ENCODE peak calls at places on chromosome 9, in four cellular contexts. B is stomach; L is effector memory CD4-positive, alpha-beta T cell; T is heart right ventricle. Y is an unnamed sample. For H3K9me3, the result is how much of the 10 kb centered on the place peaks cover.

GRCh38 chr9:77750981-77751340 is 102.8 kb upstream of the GNA14 start:
- DNase-seq in B (no peak), L (no peak), T (no peak), Y (no peak)

GRCh38 chr9:5899292-5899691 is 8.6 kb downstream of the MLANA start:
- DNase-seq in B (no peak), L (no peak), T (no peak), Y (no peak)

GRCh38 chr9:19232830-19233194 is 2.3 kb downstream of the DENND4C start:
- DNase-seq in B (no peak), L (no peak), T (no peak), Y (no peak)

GRCh38 chr9:115250646-115251045 is 132.7 kb upstream of the TNC start:
- DNase-seq in B (no peak), L (no peak), T (no peak), Y (no peak)

GRCh38 chr9:108125541-108125940 is 636.0 kb upstream of the KLF4 start:
- DNase-seq in B (no peak), L (no peak), T (no peak), Y (no peak)

GRCh38 chr9:93827545-93828330 is 127.4 kb downstream of the BARX1 start:
- DNase-seq in B (peak), L (no peak), T (no peak), Y (no peak)

GRCh38 chr9:76654575-76654974 is 109.7 kb upstream of the PCA3 start:
- DNase-seq in B (no peak), L (no peak), T (no peak), Y (no peak)

GRCh38 chr9:106892632-106893031 is 29.7 kb downstream of the ZNF462 start:
- DNase-seq in B (no peak), L (no peak), T (peak), Y (no peak)

GRCh38 chr9:137757613-137758029 is 120.0 kb upstream of the CACNA1B start:
- DNase-seq in B (no peak), L (no peak), T (no peak), Y (no peak)

GRCh38 chr9:4887556-4887955 is 94.8 kb downstream of the RCL1 start:
- DNase-seq in B (no peak), L (no peak), T (peak), Y (no peak)

GRCh38 chr9:91177661-91178280 is 183.9 kb downstream of the AUH start:
- DNase-seq in B (peak), L (no peak), T (no peak), Y (no peak)

GRCh38 chr9:114958021-114958846 is 27.8 kb upstream of the TNFSF8 start:
- DNase-seq in B (no peak), L (no peak), T (peak), Y (no peak)

GRCh38 chr9:115694014-115694413 is 459.6 kb upstream of the PAPPA start:
- DNase-seq in B (no peak), L (no peak), T (peak), Y (no peak)

GRCh38 chr9:94002316-94003140 is 47.4 kb upstream of the BARX1 start:
- DNase-seq in B (peak), L (no peak), T (no peak), Y (no peak)

GRCh38 chr9:91771027-91771426 is 179.0 kb downstream of the ROR2 start:
- DNase-seq in B (no peak), L (no peak), T (no peak), Y (no peak)

GRCh38 chr9:136567651-136568287 is 21.9 kb upstream of the NOTCH1 start:
- DNase-seq in B (peak), L (no peak), T (peak), Y (no peak)

GRCh38 chr9:14529047-14529446 is 164.2 kb downstream of the ZDHHC21 start:
- DNase-seq in B (no peak), L (no peak), T (no peak), Y (no peak)

GRCh38 chr9:134489621-134490380 is 151.8 kb upstream of the COL5A1 start:
- DNase-seq in B (no peak), L (no peak), T (no peak), Y (no peak)

GRCh38 chr9:136297016-136297691 is 6.7 kb downstream of the CCDC187 start:
- DNase-seq in B (peak), L (no peak), T (no peak), Y (no peak)

GRCh38 chr9:112348257-112348992 is 15.0 kb upstream of the PTBP3 start:
- DNase-seq in B (peak), L (peak), T (peak), Y (peak)

GRCh38 chr9:103183569-103184191 is 188.5 kb downstream of the CYLC2 start:
- DNase-seq in B (no peak), L (no peak), T (no peak), Y (no peak)

GRCh38 chr9:113537227-113537810 is 73.8 kb downstream of the RGS3 start:
- DNase-seq in B (no peak), L (no peak), T (no peak), Y (no peak)

GRCh38 chr9:18459958-18460584 is 13.9 kb upstream of the ADAMTSL1 start:
- DNase-seq in B (no peak), L (no peak), T (no peak), Y (no peak)

GRCh38 chr9:98523231-98523901 is 185.4 kb downstream of the GABBR2 start:
- DNase-seq in B (no peak), L (no peak), T (no peak), Y (no peak)

GRCh38 chr9:18238254-18238653 is 235.7 kb upstream of the ADAMTSL1 start:
- DNase-seq in B (no peak), L (no peak), T (no peak), Y (no peak)

GRCh38 chr9:135504262-135505229 is 4.1 kb downstream of the MRPS2 start:
- DNase-seq in B (peak), L (peak), T (peak), Y (peak)

GRCh38 chr9:18668944-18669343 is 195.0 kb downstream of the ADAMTSL1 start:
- DNase-seq in B (peak), L (no peak), T (no peak), Y (no peak)

GRCh38 chr9:85248514-85249312 is 493.0 kb downstream of the AGTPBP1 start:
- DNase-seq in B (no peak), L (no peak), T (no peak), Y (no peak)

GRCh38 chr9:21160178-21160577 is 6.3 kb downstream of the IFNA21 start:
- DNase-seq in B (no peak), L (peak), T (no peak), Y (no peak)

GRCh38 chr9:137064027-137064879 is 6.1 kb downstream of the SAPCD2 start:
- DNase-seq in B (peak), L (peak), T (peak), Y (peak)

GRCh38 chr9:14427419-14427818 is 113.5 kb upstream of the NFIB start:
- DNase-seq in B (no peak), L (no peak), T (no peak), Y (no peak)

GRCh38 chr9:87597710-87598200 is 100.1 kb downstream of the DAPK1 start:
- DNase-seq in B (no peak), L (no peak), T (no peak), Y (no peak)

GRCh38 chr9:132008184-132008781 is 71.4 kb downstream of the MED27 start:
- DNase-seq in B (no peak), L (no peak), T (no peak), Y (no peak)

GRCh38 chr9:19925674-19926503 is 137.1 kb upstream of the SLC24A2 start:
- DNase-seq in B (peak), L (peak), T (peak), Y (peak)

GRCh38 chr9:40927260-40927631 is 201.2 kb downstream of the FOXD4L6 start:
- DNase-seq in B (no peak), L (no peak), T (no peak), Y (no peak)
- H3K9me3 ChIP-seq in B (half or more), L (half or more), T (half or more), Y (half or more)

GRCh38 chr9:123216387-123216786 is 52.0 kb downstream of the STRBP start:
- DNase-seq in B (no peak), L (no peak), T (no peak), Y (no peak)

GRCh38 chr9:123220127-123220526 is 48.3 kb downstream of the STRBP start:
- DNase-seq in B (no peak), L (no peak), T (no peak), Y (no peak)

GRCh38 chr9:123218831-123219230 is 49.6 kb downstream of the STRBP start:
- DNase-seq in B (no peak), L (no peak), T (no peak), Y (no peak)

GRCh38 chr9:123217148-123217585 is 51.2 kb downstream of the STRBP start:
- DNase-seq in B (no peak), L (no peak), T (no peak), Y (no peak)
- H3K9me3 ChIP-seq in B (under half), L (under half), T (under half), Y (under half)

GRCh38 chr9:40913928-40914673 is 214.4 kb downstream of the FOXD4L6 start:
- DNase-seq in B (no peak), L (no peak), T (no peak), Y (no peak)
- H3K9me3 ChIP-seq in B (half or more), L (half or more), T (half or more), Y (half or more)

GRCh38 chr9:96813607-96814006 is 35.7 kb upstream of the ZNF510 start:
- DNase-seq in B (no peak), L (no peak), T (no peak), Y (no peak)

GRCh38 chr9:96818535-96818934 is 35.8 kb downstream of the ZNF782 start:
- DNase-seq in B (no peak), L (no peak), T (no peak), Y (no peak)

GRCh38 chr9:96817973-96818372 is 36.3 kb downstream of the ZNF782 start:
- DNase-seq in B (no peak), L (no peak), T (no peak), Y (no peak)
- H3K9me3 ChIP-seq in B (half or more), L (half or more), T (half or more), Y (half or more)

DNA sequence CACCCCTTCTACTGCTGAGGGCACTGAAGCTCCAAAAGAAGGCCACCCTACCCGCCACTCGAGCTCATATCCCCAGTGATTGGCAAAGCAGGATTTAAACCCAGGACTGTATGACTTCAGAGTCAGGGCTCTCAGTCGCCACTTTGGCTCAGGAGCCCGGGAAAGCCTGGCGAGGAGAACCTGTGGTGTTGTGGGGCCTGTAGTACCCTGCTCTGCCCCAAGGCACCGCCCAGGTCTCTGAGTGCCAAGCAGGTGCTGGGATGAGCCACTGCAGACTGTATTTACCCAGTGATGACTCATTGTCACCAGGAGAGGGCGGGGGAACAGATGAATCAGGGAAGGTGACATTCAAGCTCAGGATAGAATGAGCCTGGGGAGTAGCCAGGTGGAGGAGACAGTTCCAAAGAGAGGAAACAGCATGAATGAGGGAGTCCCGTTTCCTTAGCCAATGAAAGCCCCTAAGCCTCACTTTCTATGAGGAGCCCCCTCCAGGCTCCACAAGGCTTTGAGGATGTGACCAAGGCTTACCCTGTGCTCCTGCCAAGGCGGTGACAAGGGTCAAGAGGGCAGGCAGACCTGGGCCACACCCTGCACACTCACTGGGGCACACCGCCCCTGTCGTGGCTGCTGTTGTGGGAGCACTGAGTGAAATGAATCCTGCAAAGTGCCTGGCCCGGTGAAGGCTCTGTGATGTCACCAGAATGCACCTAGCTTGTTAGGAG is 17.8 kb upstream of the DPM2 start:
- DNase-seq in B (peak), L (peak), T (peak), Y (peak)
- H3K9me3 ChIP-seq in B (under half), L (under half), T (under half), Y (under half)

Y was measured in T-helper 17 cell.